ENCODE peak calls at places on chromosomes 2 and 18, in six cellular contexts. One of them, this sample, is unnamed.

GRCh38 chr2:141498561-141498960 is 632.3 kb downstream of the LRP1B start:
- DNase-seq in Peyer's patch: no peak
- DNase-seq in sigmoid colon: no peak
- DNase-seq in H1: no peak
- DNase-seq in lower leg skin: no peak
- DNase-seq in kidney epithelial cell: no peak
- DNase-seq in this sample: no peak

GRCh38 chr2:211391206-211391605 is 834.8 kb downstream of the CPS1 start:
- DNase-seq in lower leg skin: no peak
- DNase-seq in kidney epithelial cell: no peak
- DNase-seq in Peyer's patch: no peak
- DNase-seq in sigmoid colon: no peak
- DNase-seq in H1: no peak
- DNase-seq in this sample: no peak

GRCh38 chr2:149191915-149192314 is 138.5 kb upstream of the LYPD6 start:
- DNase-seq in kidney epithelial cell: no peak
- DNase-seq in lower leg skin: no peak
- DNase-seq in Peyer's patch: no peak
- DNase-seq in sigmoid colon: no peak
- DNase-seq in H1: no peak
- DNase-seq in this sample: no peak

GRCh38 chr2:132623096-132623839 is 46.7 kb downstream of the LYPD1 start:
- DNase-seq in kidney epithelial cell: no peak
- DNase-seq in lower leg skin: no peak
- DNase-seq in H1: no peak
- DNase-seq in sigmoid colon: no peak
- DNase-seq in Peyer's patch: no peak
- DNase-seq in this sample: peak

GRCh38 chr18:8380926-8381325 is 228.3 kb upstream of the RAB12 start:
- DNase-seq in H1: no peak
- DNase-seq in lower leg skin: no peak
- DNase-seq in kidney epithelial cell: no peak
- DNase-seq in Peyer's patch: no peak
- DNase-seq in sigmoid colon: no peak
- DNase-seq in this sample: no peak

GRCh38 chr2:2057125-2057721 is 273.9 kb downstream of the MYT1L start:
- DNase-seq in Peyer's patch: no peak
- DNase-seq in H1: no peak
- DNase-seq in sigmoid colon: peak
- DNase-seq in kidney epithelial cell: no peak
- DNase-seq in lower leg skin: peak
- DNase-seq in this sample: no peak

GRCh38 chr2:111202266-111203040 is 81.7 kb downstream of the BCL2L11 start:
- DNase-seq in kidney epithelial cell: no peak
- DNase-seq in lower leg skin: no peak
- DNase-seq in Peyer's patch: no peak
- DNase-seq in sigmoid colon: no peak
- DNase-seq in H1: no peak
- DNase-seq in this sample: no peak

GRCh38 chr2:108492364-108492763 is 41.9 kb upstream of the LIMS1 start:
- DNase-seq in H1: no peak
- DNase-seq in sigmoid colon: no peak
- DNase-seq in lower leg skin: no peak
- DNase-seq in Peyer's patch: no peak
- DNase-seq in kidney epithelial cell: peak
- DNase-seq in this sample: peak

GRCh38 chr2:126634273-126634861 is 21.6 kb upstream of the GYPC start:
- DNase-seq in Peyer's patch: peak
- DNase-seq in H1: peak
- DNase-seq in lower leg skin: no peak
- DNase-seq in kidney epithelial cell: no peak
- DNase-seq in sigmoid colon: no peak
- DNase-seq in this sample: no peak

GRCh38 chr18:78403371-78403770 is 576.2 kb upstream of the SALL3 start:
- DNase-seq in H1: no peak
- DNase-seq in Peyer's patch: no peak
- DNase-seq in kidney epithelial cell: no peak
- DNase-seq in sigmoid colon: no peak
- DNase-seq in lower leg skin: no peak
- DNase-seq in this sample: no peak

GRCh38 chr2:172643142-172643541 is 87.3 kb downstream of the PDK1 start:
- DNase-seq in sigmoid colon: no peak
- DNase-seq in H1: no peak
- DNase-seq in Peyer's patch: no peak
- DNase-seq in lower leg skin: no peak
- DNase-seq in kidney epithelial cell: no peak
- DNase-seq in this sample: no peak

GRCh38 chr2:207676827-207677354 is 34.5 kb upstream of the CCNYL1 start:
- DNase-seq in lower leg skin: no peak
- DNase-seq in Peyer's patch: no peak
- DNase-seq in sigmoid colon: no peak
- DNase-seq in H1: no peak
- DNase-seq in kidney epithelial cell: peak
- DNase-seq in this sample: peak

GRCh38 chr2:214066847-214067246 is 344.0 kb upstream of the VWC2L start:
- DNase-seq in sigmoid colon: no peak
- DNase-seq in lower leg skin: no peak
- DNase-seq in H1: no peak
- DNase-seq in Peyer's patch: no peak
- DNase-seq in kidney epithelial cell: no peak
- DNase-seq in this sample: no peak

GRCh38 chr2:96164459-96165184 is 19.4 kb upstream of the DUSP2 start:
- DNase-seq in lower leg skin: no peak
- DNase-seq in Peyer's patch: no peak
- DNase-seq in H1: no peak
- DNase-seq in kidney epithelial cell: no peak
- DNase-seq in sigmoid colon: peak
- DNase-seq in this sample: no peak
- TF ChIP-seq CTCF in lower leg skin: no peak
- TF ChIP-seq CTCF in Peyer's patch: no peak
- TF ChIP-seq CTCF in H1: no peak
- TF ChIP-seq CTCF in kidney epithelial cell: no peak
- TF ChIP-seq CTCF in sigmoid colon: no peak
- TF ChIP-seq CTCF in this sample: no peak

DNA sequence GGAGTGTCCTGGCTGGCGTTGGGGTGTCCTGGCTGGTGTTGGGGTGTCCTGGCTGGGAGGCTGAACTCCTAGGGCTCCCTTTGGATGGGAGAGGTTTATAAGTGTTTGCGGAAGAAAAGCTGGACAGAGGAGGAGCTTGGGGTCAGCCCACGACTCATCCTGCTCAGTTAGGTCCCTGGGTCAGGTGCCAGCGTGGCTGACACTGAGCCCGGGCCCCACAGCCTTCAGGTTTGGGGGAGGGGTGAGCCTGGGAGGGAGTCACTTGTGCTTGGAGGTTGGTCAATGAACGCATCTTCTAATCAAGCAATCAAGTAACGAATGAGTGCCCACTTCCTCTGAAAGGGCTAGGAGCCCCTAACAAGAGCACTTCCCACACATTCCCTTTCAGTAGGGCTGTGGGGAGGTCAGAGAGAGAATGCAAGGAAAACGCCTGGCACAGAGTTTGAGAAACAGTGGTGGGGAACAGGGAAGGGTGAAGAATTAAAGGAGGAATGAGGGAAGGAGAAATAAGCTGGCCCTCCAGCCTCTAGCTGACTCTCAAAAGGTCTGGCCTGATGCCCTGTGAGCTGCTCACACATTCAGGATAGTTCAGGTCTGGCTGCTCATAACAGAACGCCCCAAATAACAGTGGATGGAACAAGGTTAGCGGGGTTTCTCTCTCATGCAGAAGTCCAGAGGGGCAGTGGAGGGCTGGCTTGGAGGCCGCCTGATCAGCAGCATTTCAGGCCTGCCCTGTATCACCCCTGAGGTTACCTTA is 670 bp downstream of the KCNIP3 start:
- DNase-seq in Peyer's patch: no peak
- DNase-seq in sigmoid colon: no peak
- DNase-seq in lower leg skin: no peak
- DNase-seq in kidney epithelial cell: no peak
- DNase-seq in H1: no peak
- DNase-seq in this sample: no peak
- H3K4me3 ChIP-seq in Peyer's patch: peak
- H3K4me3 ChIP-seq in sigmoid colon: no peak
- H3K4me3 ChIP-seq in lower leg skin: no peak
- H3K4me3 ChIP-seq in kidney epithelial cell: peak
- H3K4me3 ChIP-seq in H1: no peak
- H3K4me3 ChIP-seq in this sample: no peak

GRCh38 chr2:188770296-188770695 is 203.9 kb upstream of the COL3A1 start:
- DNase-seq in Peyer's patch: no peak
- DNase-seq in H1: no peak
- DNase-seq in sigmoid colon: no peak
- DNase-seq in lower leg skin: no peak
- DNase-seq in kidney epithelial cell: no peak
- DNase-seq in this sample: no peak

GRCh38 chr2:188766086-188766856 is 207.9 kb upstream of the COL3A1 start:
- DNase-seq in kidney epithelial cell: no peak
- DNase-seq in lower leg skin: no peak
- DNase-seq in H1: no peak
- DNase-seq in sigmoid colon: no peak
- DNase-seq in Peyer's patch: no peak
- DNase-seq in this sample: no peak

GRCh38 chr2:188765522-188765921 is 208.7 kb upstream of the COL3A1 start:
- DNase-seq in Peyer's patch: no peak
- DNase-seq in lower leg skin: no peak
- DNase-seq in sigmoid colon: no peak
- DNase-seq in kidney epithelial cell: no peak
- DNase-seq in H1: no peak
- DNase-seq in this sample: no peak
- TF ChIP-seq CTCF in Peyer's patch: no peak
- TF ChIP-seq CTCF in lower leg skin: no peak
- TF ChIP-seq CTCF in sigmoid colon: no peak
- TF ChIP-seq CTCF in kidney epithelial cell: peak
- TF ChIP-seq CTCF in H1: no peak
- TF ChIP-seq CTCF in this sample: no peak

GRCh38 chr2:201122276-201122675 is 6.3 kb downstream of the CFLAR start:
- DNase-seq in lower leg skin: no peak
- DNase-seq in Peyer's patch: no peak
- DNase-seq in H1: no peak
- DNase-seq in kidney epithelial cell: no peak
- DNase-seq in sigmoid colon: no peak
- DNase-seq in this sample: no peak
- H3K4me3 ChIP-seq in lower leg skin: no peak
- H3K4me3 ChIP-seq in Peyer's patch: peak
- H3K4me3 ChIP-seq in H1: no peak
- H3K4me3 ChIP-seq in kidney epithelial cell: no peak
- H3K4me3 ChIP-seq in sigmoid colon: no peak
- H3K4me3 ChIP-seq in this sample: no peak